ENCODE peak calls at places on chromosomes 13 and 19, in five cellular contexts. C, X, R, U and P are unnamed samples.
A peak's percentile ranks its signal among the peaks of the same experiment; 100 is the strongest.

GRCh38 chr13:42720116-42720857 is 61.1 kb upstream of the FAM216B start:
- DNase-seq in C (peak; percentile 51), X (no peak), R (no peak), U (peak; percentile 98), P (peak; percentile 2)

GRCh38 chr13:100304241-100304640 is 215.3 kb downstream of the PCCA start:
- DNase-seq in C (no peak), X (no peak), R (no peak), U (no peak), P (no peak)

GRCh38 chr13:107289540-107289939 is 721.6 kb upstream of the ARGLU1 start:
- DNase-seq in C (no peak), X (no peak), R (no peak), U (peak; percentile 87), P (no peak)

GRCh38 chr13:110450016-110450900 is 111.3 kb downstream of the RAB20 start:
- DNase-seq in C (no peak), X (no peak), R (no peak), U (no peak), P (no peak)

GRCh38 chr13:81639984-81640582 is 1299.2 kb upstream of the SPRY2 start:
- DNase-seq in C (no peak), X (no peak), R (no peak), U (no peak), P (no peak)

GRCh38 chr19:35353635-35354034 is 4.6 kb upstream of the FFAR3 start:
- DNase-seq in C (no peak), X (no peak), R (no peak), U (no peak), P (no peak)

GRCh38 chr13:67493835-67494234 is 263.7 kb upstream of the PCDH9 start:
- DNase-seq in C (no peak), X (no peak), R (no peak), U (no peak), P (peak; percentile 15)

GRCh38 chr19:47445937-47446402 is 25.7 kb downstream of the SLC8A2 start:
- DNase-seq in C (peak; percentile 33), X (peak; percentile 75), R (no peak), U (peak; percentile 36), P (no peak)

GRCh38 chr13:42548731-42549554 is 25.0 kb upstream of the TNFSF11 start:
- DNase-seq in C (no peak), X (no peak), R (no peak), U (no peak), P (peak; percentile 82)

GRCh38 chr13:51222510-51223283 is 499 bp downstream of the FAM124A start:
- DNase-seq in C (no peak), X (no peak), R (peak; percentile 58), U (peak; percentile 23), P (peak; percentile 36)

GRCh38 chr13:25292301-25292700 is 5.0 kb upstream of the MTMR6 start:
- DNase-seq in C (no peak), X (peak; percentile 36), R (no peak), U (no peak), P (no peak)

GRCh38 chr13:46961719-46962118 is 64.9 kb upstream of the HTR2A start:
- DNase-seq in C (peak; percentile 3), X (no peak), R (no peak), U (peak; percentile 92), P (no peak)

GRCh38 chr19:38583219-38583984 is 34.4 kb downstream of the MAP4K1 start:
- DNase-seq in C (no peak), X (no peak), R (no peak), U (no peak), P (no peak)

GRCh38 chr19:38583985-38584305 is 33.8 kb downstream of the MAP4K1 start:
- DNase-seq in C (no peak), X (no peak), R (no peak), U (no peak), P (no peak)

GRCh38 chr19:38592940-38593339 is 24.8 kb downstream of the MAP4K1 start:
- DNase-seq in C (no peak), X (peak; percentile 52), R (no peak), U (no peak), P (no peak)

GRCh38 chr19:38588041-38588440 is 29.7 kb downstream of the MAP4K1 start:
- DNase-seq in C (no peak), X (no peak), R (no peak), U (no peak), P (no peak)

GRCh38 chr19:38587562-38587961 is 30.2 kb downstream of the MAP4K1 start:
- DNase-seq in C (no peak), X (no peak), R (no peak), U (no peak), P (no peak)
- H2AFZ ChIP-seq in C (no peak overlapping the region), X (no peak overlapping the region), R (no peak overlapping the region), U (no peak overlapping the region), P (no peak overlapping the region)

GRCh38 chr19:13817018-13817614 is 21.9 kb downstream of the ZSWIM4 start:
- DNase-seq in C (no peak), X (peak; percentile 99), R (no peak), U (peak; percentile 30), P (no peak)
- H2AFZ ChIP-seq in C (no peak overlapping the region), X (no peak overlapping the region), R (no peak overlapping the region), U (no peak overlapping the region), P (no peak overlapping the region)

GRCh38 chr13:30818323-30818960 is 83.1 kb downstream of the ALOX5AP start:
- DNase-seq in C (no peak), X (no peak), R (no peak), U (peak; percentile 96), P (no peak)
- H2AFZ ChIP-seq in C (no peak overlapping the region), X (no peak overlapping the region), R (no peak overlapping the region), U (no peak overlapping the region), P (no peak overlapping the region)

DNA sequence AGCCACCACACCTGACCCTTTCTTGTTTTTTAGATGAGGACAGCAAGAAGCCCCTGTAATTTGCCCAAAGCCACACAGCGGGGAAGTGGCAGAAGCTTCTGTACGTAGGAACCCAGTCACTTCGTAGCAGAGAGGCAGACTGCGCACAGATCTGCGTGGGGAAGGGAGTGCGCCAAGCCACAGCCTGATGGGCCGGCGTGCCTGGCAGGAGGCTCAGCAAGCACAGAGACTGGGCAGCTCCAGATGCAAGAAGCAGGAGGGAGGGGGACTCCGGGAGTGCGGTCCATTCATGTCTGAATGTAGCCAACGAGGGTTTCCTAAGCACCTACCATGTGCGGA is 347 bp upstream of the TJP3 start:
- DNase-seq in C (no peak), X (no peak), R (no peak), U (no peak), P (no peak)
- H2AFZ ChIP-seq in C (no peak overlapping the region), X (no peak overlapping the region), R (no peak overlapping the region), U (no peak overlapping the region), P (no peak overlapping the region)

DNA sequence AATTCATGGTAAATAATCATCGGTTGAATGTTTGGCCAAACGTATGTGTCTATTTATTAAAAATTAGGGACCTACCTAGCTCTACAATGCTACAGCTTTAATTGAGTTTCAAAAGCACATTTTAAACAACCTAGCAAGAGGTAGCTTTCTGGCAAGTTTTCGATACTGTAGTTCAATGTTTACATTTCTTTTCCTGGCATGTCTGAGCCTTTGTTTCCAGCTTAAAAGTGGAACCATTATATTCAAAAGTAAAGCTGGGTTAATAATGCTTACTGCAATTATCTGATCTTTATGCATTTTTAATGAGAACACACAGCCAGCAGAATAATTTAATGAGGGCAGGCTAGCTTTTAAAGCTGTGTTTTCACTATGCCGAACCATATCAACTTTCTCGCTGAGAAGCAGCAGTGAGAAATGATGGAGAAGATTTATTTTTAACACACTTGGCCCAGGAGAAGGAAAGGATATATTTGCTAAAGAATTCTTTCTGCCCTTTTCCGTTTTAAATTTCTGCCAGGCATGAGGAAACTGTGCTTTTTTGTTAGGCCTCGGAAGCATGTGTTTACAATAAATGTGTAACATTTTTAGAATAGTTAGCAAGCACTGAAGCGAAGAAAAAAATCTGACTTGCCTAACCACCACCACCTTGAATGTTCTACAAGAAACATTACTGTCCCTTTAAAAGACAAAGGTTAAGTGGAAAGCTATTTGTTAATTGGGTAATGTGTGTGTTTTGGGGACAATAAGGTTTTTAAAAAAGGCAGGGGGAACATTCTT is 989 bp downstream of the MBNL2 start:
- DNase-seq in C (no peak), X (no peak), R (peak; percentile 31), U (peak; percentile 67), P (peak; percentile 36)
- H2AFZ ChIP-seq in C (no peak overlapping the region), X (no peak overlapping the region), R (peak overlapping the region; percentile 51), U (peak overlapping the region; percentile 64), P (no peak overlapping the region)

DNA sequence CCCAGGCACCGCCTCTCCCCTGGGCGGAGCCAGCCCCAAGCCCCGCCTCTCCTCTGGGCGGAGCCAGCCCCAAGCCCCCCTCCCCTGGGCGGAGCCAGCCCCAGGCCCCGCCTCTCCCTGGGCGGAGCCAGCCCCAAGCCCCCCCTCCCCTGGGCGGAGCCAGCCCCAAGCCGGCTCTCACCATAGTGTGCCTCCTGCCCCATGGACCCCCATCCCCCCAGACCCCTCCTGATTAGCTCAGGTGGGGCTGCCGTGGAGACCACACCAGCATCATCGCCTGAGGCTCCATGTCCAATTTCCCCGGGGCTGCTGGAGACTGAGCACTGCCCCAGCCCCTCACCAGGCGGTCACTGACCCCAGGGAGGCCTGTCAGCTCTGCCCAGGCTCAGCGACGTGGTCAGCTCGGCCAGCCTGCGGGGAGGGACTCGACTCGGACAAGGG is 4.2 kb upstream of the MADCAM1 start:
- DNase-seq in C (no peak), X (peak; percentile 59), R (no peak), U (peak; percentile 39), P (no peak)
- H2AFZ ChIP-seq in C (no peak overlapping the region), X (no peak overlapping the region), R (no peak overlapping the region), U (no peak overlapping the region), P (no peak overlapping the region)

GRCh38 chr19:8596168-8596567 is 14.3 kb downstream of the ADAMTS10 start:
- DNase-seq in C (no peak), X (no peak), R (no peak), U (no peak), P (no peak)

GRCh38 chr19:8605514-8605913 is 5.0 kb downstream of the ADAMTS10 start:
- DNase-seq in C (no peak), X (no peak), R (no peak), U (no peak), P (no peak)

GRCh38 chr19:8600064-8600463 is 10.5 kb downstream of the ADAMTS10 start:
- DNase-seq in C (no peak), X (no peak), R (no peak), U (no peak), P (no peak)

GRCh38 chr19:8601796-8602195 is 8.7 kb downstream of the ADAMTS10 start:
- DNase-seq in C (no peak), X (no peak), R (no peak), U (no peak), P (no peak)

DNA sequence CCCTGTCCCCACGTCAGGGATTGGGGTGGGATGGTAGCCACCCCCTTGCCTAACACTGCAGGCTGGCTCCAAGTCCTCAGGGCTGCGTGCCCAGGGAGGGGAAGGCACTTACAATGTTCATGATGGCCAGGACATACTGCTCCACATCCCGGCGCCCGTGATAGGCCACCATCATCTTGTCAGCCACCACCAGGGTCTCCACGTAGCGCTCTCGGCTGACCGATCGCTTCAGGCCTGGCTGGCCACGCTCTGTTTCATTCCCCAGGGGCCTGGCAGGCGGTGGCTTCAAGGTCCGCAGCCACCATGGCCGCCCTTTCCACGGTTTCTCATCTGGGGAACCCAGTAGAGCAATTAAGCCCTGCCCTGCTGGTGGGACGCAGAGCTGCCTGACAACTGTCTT is 9.7 kb downstream of the ADAMTS10 start:
- DNase-seq in C (no peak), X (no peak), R (no peak), U (no peak), P (no peak)
- H2AFZ ChIP-seq in C (no peak overlapping the region), X (no peak overlapping the region), R (no peak overlapping the region), U (no peak overlapping the region), P (no peak overlapping the region)